ENCODE peak calls at places on chromosomes 11 and 22, in ten cellular contexts. C is endothelial cell of umbilical vein, M is GM12878, Z is adrenal gland, W is Peyer's patch, U is testis, S is H1, E is upper lobe of left lung, R is heart left ventricle, G is HepG2. T is an unnamed sample.

GRCh38 chr11:35814720-35815305 is 129.0 kb upstream of the LDLRAD3 start:
- DNase-seq in C (no peak), M (no peak), Z (no peak), W (no peak), U (no peak), S (no peak), E (no peak), R (peak; percentile 44), G (no peak), T (no peak)

GRCh38 chr11:20369816-20370215 is 6.3 kb downstream of the HTATIP2 start:
- DNase-seq in C (no peak), M (no peak), Z (no peak), W (no peak), U (no peak), S (no peak), E (no peak), R (no peak), G (no peak), T (no peak)

GRCh38 chr11:34356918-34357645 is 728 bp downstream of the ABTB2 start:
- DNase-seq in C (peak; percentile 52), M (no peak), Z (peak; percentile 63), W (peak; percentile 75), U (peak; percentile 51), S (no peak), E (peak; percentile 61), R (peak; percentile 64), G (no peak), T (peak; percentile 59)

GRCh38 chr11:19241260-19242183 is 777 bp upstream of the E2F8 start:
- DNase-seq in C (peak; percentile 8), M (no peak), Z (peak; percentile 26), W (no peak), U (no peak), S (no peak), E (peak; percentile 23), R (peak; percentile 36), G (no peak), T (no peak)

GRCh38 chr22:20080445-20080775 is 369 bp downstream of the DGCR8 start:
- DNase-seq in C (peak; percentile 43), M (no peak), Z (peak; percentile 44), W (peak; percentile 80), U (peak; percentile 64), S (no peak), E (peak; percentile 74), R (peak; percentile 61), G (peak; percentile 23), T (peak; percentile 40)

GRCh38 chr22:23306438-23306921 is 126.2 kb downstream of the BCR start:
- DNase-seq in C (peak; percentile 80), M (no peak), Z (peak; percentile 45), W (peak; percentile 47), U (peak; percentile 63), S (no peak), E (no peak), R (peak; percentile 65), G (no peak), T (peak; percentile 23)

GRCh38 chr11:122141757-122142156 is 25.7 kb upstream of the BLID start:
- DNase-seq in C (no peak), M (no peak), Z (no peak), W (no peak), U (no peak), S (no peak), E (no peak), R (no peak), G (no peak), T (no peak)

GRCh38 chr11:45161252-45162063 is 15.0 kb downstream of the PRDM11 start:
- DNase-seq in C (no peak), M (no peak), Z (peak; percentile 78), W (no peak), U (peak; percentile 46), S (no peak), E (no peak), R (peak; percentile 42), G (no peak), T (peak; percentile 40)

GRCh38 chr11:31419138-31419537 is 49.5 kb downstream of the DNAJC24 start:
- DNase-seq in C (no peak), M (no peak), Z (no peak), W (no peak), U (no peak), S (no peak), E (no peak), R (no peak), G (no peak), T (no peak)

GRCh38 chr22:39301108-39301507 is 18.3 kb downstream of the RPL3 start:
- DNase-seq in C (no peak), M (no peak), Z (no peak), W (no peak), U (no peak), S (no peak), E (no peak), R (no peak), G (no peak), T (no peak)

GRCh38 chr22:39300198-39300830 is 19.1 kb downstream of the RPL3 start:
- DNase-seq in C (no peak), M (no peak), Z (no peak), W (peak; percentile 75), U (peak; percentile 65), S (no peak), E (peak; percentile 63), R (peak; percentile 66), G (no peak), T (no peak)

GRCh38 chr22:39298194-39298987 is 21.0 kb downstream of the RPL3 start:
- DNase-seq in C (no peak), M (no peak), Z (no peak), W (no peak), U (no peak), S (no peak), E (no peak), R (peak; percentile 64), G (no peak), T (no peak)

GRCh38 chr22:39301926-39302325 is 17.5 kb downstream of the RPL3 start:
- DNase-seq in C (no peak), M (no peak), Z (no peak), W (no peak), U (no peak), S (no peak), E (no peak), R (no peak), G (no peak), T (no peak)

GRCh38 chr22:39299829-39300178 is 19.6 kb downstream of the RPL3 start:
- DNase-seq in C (no peak), M (peak; percentile 48), Z (no peak), W (no peak), U (no peak), S (no peak), E (no peak), R (peak; percentile 65), G (no peak), T (no peak)
- H3K4me3 ChIP-seq in C (no peak overlapping the region), M (no peak overlapping the region), Z (no peak overlapping the region), W (peak overlapping the region; percentile 16), U (no peak overlapping the region), S (no peak overlapping the region), E (no peak overlapping the region), R (peak overlapping the region; percentile 18), G (peak overlapping the region; percentile 40), T (no peak overlapping the region)

GRCh38 chr11:134063096-134063495 is 5.8 kb upstream of the JAM3 start:
- DNase-seq in C (peak; percentile 76), M (no peak), Z (no peak), W (no peak), U (peak; percentile 2), S (no peak), E (no peak), R (no peak), G (no peak), T (no peak)
- TF ChIP-seq POLR2A in C (no peak), M (no peak), Z (no peak), W (no peak), U (no peak), S (no peak), E (no peak), R (no peak), G (no peak), T (no peak)

GRCh38 chr11:100961633-100962032 is 168.0 kb downstream of the PGR start:
- DNase-seq in C (no peak), M (no peak), Z (no peak), W (no peak), U (no peak), S (no peak), E (no peak), R (no peak), G (no peak), T (no peak)

GRCh38 chr11:100955318-100955717 is 174.3 kb downstream of the PGR start:
- DNase-seq in C (no peak), M (no peak), Z (no peak), W (no peak), U (no peak), S (no peak), E (no peak), R (no peak), G (no peak), T (no peak)

GRCh38 chr11:100956321-100956720 is 173.3 kb downstream of the PGR start:
- DNase-seq in C (no peak), M (no peak), Z (no peak), W (no peak), U (no peak), S (no peak), E (no peak), R (no peak), G (no peak), T (no peak)

GRCh38 chr11:100963375-100963774 is 166.2 kb downstream of the PGR start:
- DNase-seq in C (peak; percentile 73), M (no peak), Z (no peak), W (no peak), U (no peak), S (no peak), E (no peak), R (no peak), G (no peak), T (no peak)

GRCh38 chr11:100957499-100957898 is 172.1 kb downstream of the PGR start:
- DNase-seq in C (no peak), M (no peak), Z (no peak), W (no peak), U (no peak), S (no peak), E (no peak), R (no peak), G (no peak), T (no peak)
- H3K4me3 ChIP-seq in C (no peak overlapping the region), M (no peak overlapping the region), Z (no peak overlapping the region), W (no peak overlapping the region), U (no peak overlapping the region), S (no peak overlapping the region), E (no peak overlapping the region), R (no peak overlapping the region), G (no peak overlapping the region), T (no peak overlapping the region)

GRCh38 chr22:26429458-26430238 is 588 bp downstream of the ASPHD2 start:
- DNase-seq in C (no peak), M (no peak), Z (no peak), W (peak; percentile 52), U (no peak), S (no peak), E (no peak), R (no peak), G (no peak), T (no peak)

GRCh38 chr22:26430600-26430999 is 1.5 kb downstream of the ASPHD2 start:
- DNase-seq in C (peak; percentile 10), M (no peak), Z (no peak), W (no peak), U (no peak), S (no peak), E (no peak), R (no peak), G (no peak), T (no peak)

GRCh38 chr22:26426924-26427323 is 2.1 kb upstream of the ASPHD2 start:
- DNase-seq in C (no peak), M (no peak), Z (no peak), W (no peak), U (no peak), S (no peak), E (no peak), R (no peak), G (no peak), T (no peak)

GRCh38 chr22:26431151-26431995 is 2.3 kb downstream of the ASPHD2 start:
- DNase-seq in C (peak; percentile 81), M (peak; percentile 26), Z (no peak), W (no peak), U (no peak), S (no peak), E (no peak), R (no peak), G (no peak), T (no peak)

GRCh38 chr22:26428515-26429457 is at the start of gene ASPHD2:
- DNase-seq in C (peak; percentile 64), M (peak; percentile 81), Z (peak; percentile 53), W (peak; percentile 82), U (peak; percentile 67), S (peak; percentile 9), E (peak; percentile 47), R (peak; percentile 40), G (no peak), T (peak; percentile 53)
- TF ChIP-seq POLR2A in C (peak; percentile 69), M (peak; percentile 76), Z (peak; percentile 32), W (no peak), U (no peak), S (peak; percentile 70), E (peak; percentile 31), R (no peak), G (no peak), T (no peak)

T was measured in uterus.